ENCODE peak calls at places on chromosomes 12 and 14, in eight cellular contexts. R, X, H, N, G, J, I and L are unnamed samples.
A peak's percentile ranks its signal among the peaks of the same experiment; 100 is the strongest.

GRCh38 chr14:63759454-63759853 is 31.6 kb upstream of the SGPP1 start:
- DNase-seq in X (no peak), N (no peak), I (peak; percentile 62), H (no peak), J (no peak), G (no peak), R (peak; percentile 28), L (no peak)

GRCh38 chr12:52005903-52006703 is 643 bp upstream of the TAMALIN start:
- DNase-seq in G (no peak), X (no peak), I (no peak), R (no peak), J (peak; percentile 83), H (no peak), N (peak; percentile 15), L (no peak)

GRCh38 chr12:23750923-23751322 is 198.5 kb downstream of the SOX5 start:
- DNase-seq in N (no peak), H (no peak), G (no peak), I (no peak), X (no peak), R (no peak), J (no peak), L (peak; percentile 12)

GRCh38 chr12:50097952-50098351 is 5.9 kb upstream of the GPD1 start:
- DNase-seq in H (no peak), N (no peak), I (no peak), J (no peak), X (no peak), G (no peak), R (no peak), L (no peak)

GRCh38 chr12:46084666-46085631 is 94.6 kb upstream of the SCAF11 start:
- DNase-seq in R (no peak), H (no peak), N (no peak), I (no peak), G (no peak), X (no peak), J (no peak), L (no peak)

GRCh38 chr12:66393890-66394289 is 91.6 kb downstream of the HELB start:
- DNase-seq in I (peak; percentile 26), N (no peak), H (no peak), J (no peak), X (no peak), G (no peak), R (no peak), L (no peak)

GRCh38 chr12:113048716-113049127 is 7.8 kb upstream of the DTX1 start:
- DNase-seq in H (no peak), J (peak; percentile 69), N (peak; percentile 27), I (peak; percentile 80), X (peak; percentile 69), G (no peak), R (peak; percentile 61), L (peak; percentile 74)

GRCh38 chr12:120457133-120457532 is 10.9 kb downstream of the GATC start:
- DNase-seq in J (no peak), I (no peak), R (no peak), G (no peak), H (no peak), X (peak; percentile 43), N (no peak), L (peak; percentile 25)

GRCh38 chr14:97077253-97077653 is 280.1 kb downstream of the VRK1 start:
- DNase-seq in G (no peak), J (no peak), R (peak; percentile 91), X (peak; percentile 41), I (peak; percentile 51), H (no peak), N (no peak), L (peak; percentile 57)

GRCh38 chr12:63961543-63961942 is 117.0 kb downstream of the SRGAP1 start:
- DNase-seq in R (no peak), H (no peak), X (no peak), J (no peak), G (no peak), N (no peak), I (no peak), L (no peak)